ENCODE peak calls at places on chromosome 7, in six cellular contexts. H, C, A, T, K and U are unnamed samples.

GRCh38 chr7:64876792-64877713 is 26.0 kb upstream of the ZNF273 start:
- DNase-seq in H (peak; percentile 24), C (peak; percentile 61), A (peak; percentile 47), T (peak; percentile 53), K (no peak), U (peak; percentile 78)

GRCh38 chr7:66359656-66360211 is 154.6 kb downstream of the TPST1 start:
- DNase-seq in H (no peak), C (no peak), A (no peak), T (no peak), K (no peak), U (no peak)

GRCh38 chr7:149822353-149822943 is 15.7 kb upstream of the ZNF862 start:
- DNase-seq in H (no peak), C (no peak), A (no peak), T (no peak), K (no peak), U (no peak)

GRCh38 chr7:1567082-1567771 is 2.6 kb downstream of the PSMG3 start:
- DNase-seq in H (peak; percentile 29), C (peak; percentile 82), A (no peak), T (peak; percentile 14), K (no peak), U (peak; percentile 46)

GRCh38 chr7:117592011-117592635 is 112.3 kb downstream of the CFTR start:
- DNase-seq in H (no peak), C (no peak), A (no peak), T (no peak), K (no peak), U (no peak)

GRCh38 chr7:45239486-45239885 is 81.9 kb downstream of the RAMP3 start:
- DNase-seq in H (peak; percentile 64), C (no peak), A (no peak), T (no peak), K (no peak), U (no peak)

GRCh38 chr7:106064836-106065559 is 47.1 kb downstream of the SYPL1 start:
- DNase-seq in H (peak; percentile 76), C (peak; percentile 85), A (no peak), T (no peak), K (peak; percentile 81), U (peak; percentile 78)

GRCh38 chr7:98930464-98930863 is 52.1 kb downstream of the TRRAP start:
- DNase-seq in H (no peak), C (peak; percentile 69), A (no peak), T (no peak), K (no peak), U (no peak)

GRCh38 chr7:105776068-105776790 is 100.2 kb downstream of the ATXN7L1 start:
- DNase-seq in H (peak; percentile 100), C (peak; percentile 60), A (no peak), T (no peak), K (peak; percentile 91), U (no peak)